ENCODE peak calls at places on chromosomes 16 and 17, in five cellular contexts. A is NCI-H1092 treated with DMSO at 0.1 percent for 48 hours, M is sigmoid colon, Q is heart right ventricle, O is kidney glomerular epithelial cell. L is an unnamed sample.

GRCh38 chr17:21677126-21677910 is 15.0 kb upstream of the KCNJ18 start:
- DNase-seq in A (no peak), O (no peak), Q (no peak), M (peak; percentile 53), L (peak; percentile 18)

GRCh38 chr17:28993013-28993600 is 12.7 kb downstream of the SEZ6 start:
- DNase-seq in A (no peak), Q (no peak), O (peak; percentile 2), M (no peak), L (no peak)

GRCh38 chr17:44121206-44121605 is 2.2 kb downstream of the HDAC5 start:
- DNase-seq in A (no peak), M (no peak), O (no peak), Q (no peak), L (no peak)

GRCh38 chr16:57271867-57272495 is 12.5 kb downstream of the PLLP start:
- DNase-seq in Q (no peak), O (no peak), A (no peak), M (peak; percentile 43), L (no peak)

GRCh38 chr17:66381701-66382362 is 79.4 kb downstream of the PRKCA start:
- DNase-seq in O (no peak), Q (no peak), A (no peak), M (no peak), L (no peak)

GRCh38 chr17:31008374-31009035 is 37.7 kb downstream of the RNF135 start:
- DNase-seq in A (peak; percentile 41), O (peak; percentile 27), Q (peak; percentile 42), M (peak; percentile 73), L (peak; percentile 62)

GRCh38 chr16:17541324-17541723 is 70.6 kb upstream of the XYLT1 start:
- DNase-seq in M (no peak), A (no peak), Q (no peak), O (no peak), L (no peak)

GRCh38 chr17:73956595-73957465 is 246.6 kb upstream of the RPL38 start:
- DNase-seq in M (no peak), Q (peak; percentile 17), A (peak; percentile 38), O (no peak), L (no peak)

GRCh38 chr16:22665803-22666202 is 148.2 kb upstream of the HS3ST2 start:
- DNase-seq in Q (no peak), O (no peak), A (no peak), M (no peak), L (no peak)

GRCh38 chr17:50904522-50905459 is 38.6 kb upstream of the TOB1 start:
- DNase-seq in Q (no peak), A (peak; percentile 97), O (no peak), M (peak; percentile 91), L (no peak)

L was measured in RWPE2.